ENCODE peak calls at places on chromosome 9, in four cellular contexts. One of them, this sample, is unnamed.

GRCh38 chr9:34884732-34885131 is 73.4 kb upstream of the PHF24 start:
- DNase-seq in transverse colon: no peak
- DNase-seq in H9: no peak
- DNase-seq in upper lobe of right lung: no peak
- DNase-seq in this sample: no peak

GRCh38 chr9:122463828-122464632 is 13.7 kb downstream of the OR1J1 start:
- DNase-seq in transverse colon: no peak
- DNase-seq in H9: peak; percentile 74
- DNase-seq in upper lobe of right lung: no peak
- DNase-seq in this sample: peak; percentile 37

GRCh38 chr9:138104251-138105122 is 226.9 kb downstream of the CACNA1B start:
- DNase-seq in transverse colon: no peak
- DNase-seq in H9: peak; percentile 24
- DNase-seq in upper lobe of right lung: peak; percentile 58
- DNase-seq in this sample: peak; percentile 41

GRCh38 chr9:34746526-34746925 is 36.6 kb upstream of the CCL21 start:
- DNase-seq in transverse colon: no peak
- DNase-seq in H9: no peak
- DNase-seq in upper lobe of right lung: no peak
- DNase-seq in this sample: no peak

GRCh38 chr9:95167998-95168397 is 149.5 kb downstream of the FANCC start:
- DNase-seq in transverse colon: peak; percentile 52
- DNase-seq in H9: peak; percentile 83
- DNase-seq in upper lobe of right lung: no peak
- DNase-seq in this sample: peak; percentile 64

GRCh38 chr9:137582286-137582860 is 3.6 kb upstream of the DPH7 start:
- DNase-seq in transverse colon: no peak
- DNase-seq in H9: peak; percentile 61
- DNase-seq in upper lobe of right lung: no peak
- DNase-seq in this sample: peak; percentile 87

GRCh38 chr9:137178201-137178938 is 6.5 kb upstream of the TMEM210 start:
- DNase-seq in transverse colon: no peak
- DNase-seq in H9: no peak
- DNase-seq in upper lobe of right lung: no peak
- DNase-seq in this sample: no peak

GRCh38 chr9:32427111-32427873 is 42.8 kb downstream of the ACO1 start:
- DNase-seq in transverse colon: peak; percentile 28
- DNase-seq in H9: no peak
- DNase-seq in upper lobe of right lung: no peak
- DNase-seq in this sample: no peak

This sample was measured in H7.